ENCODE peak calls at places on chromosomes 2 and 18, in four cellular contexts. Z, H, B and R are unnamed samples.

GRCh38 chr2:48600917-48601316 is 16.7 kb upstream of the GTF2A1L start:
- DNase-seq in B (no peak), H (no peak), Z (no peak), R (no peak)

GRCh38 chr18:32355896-32356295 is 114.8 kb downstream of the GAREM1 start:
- DNase-seq in B (peak; percentile 27), H (no peak), Z (no peak), R (no peak)

GRCh38 chr2:3445891-3446290 is 66.4 kb downstream of the TRAPPC12 start:
- DNase-seq in H (no peak), B (no peak), Z (no peak), R (no peak)

GRCh38 chr2:117835990-117836760 is 21.7 kb downstream of the DDX18 start:
- DNase-seq in B (peak; percentile 39), H (peak; percentile 18), Z (peak; percentile 24), R (peak; percentile 79)

GRCh38 chr2:235004289-235004903 is 52.6 kb downstream of the SH3BP4 start:
- DNase-seq in H (no peak), Z (no peak), B (no peak), R (no peak)

GRCh38 chr2:32559136-32559535 is 68.7 kb upstream of the TTC27 start:
- DNase-seq in Z (no peak), H (peak; percentile 60), B (no peak), R (no peak)

GRCh38 chr2:603869-604268 is 73.3 kb downstream of the TMEM18 start:
- DNase-seq in H (no peak), B (no peak), Z (no peak), R (no peak)

GRCh38 chr2:56008661-56009411 is 85.3 kb upstream of the EFEMP1 start:
- DNase-seq in Z (no peak), B (peak; percentile 69), H (no peak), R (no peak)

GRCh38 chr2:75466708-75467311 is 93.9 kb downstream of the EVA1A start:
- DNase-seq in Z (peak; percentile 48), B (peak; percentile 23), H (peak; percentile 37), R (peak; percentile 17)

GRCh38 chr18:777021-777420 is 35.0 kb downstream of the YES1 start:
- DNase-seq in H (no peak), B (no peak), Z (no peak), R (no peak)

GRCh38 chr2:235591921-235592320 is 98.1 kb downstream of the AGAP1 start:
- DNase-seq in B (peak; percentile 89), Z (no peak), H (no peak), R (no peak)

GRCh38 chr2:46942143-46942526 is 26.5 kb upstream of the MCFD2 start:
- DNase-seq in H (peak; percentile 72), Z (peak; percentile 85), B (peak; percentile 78), R (peak; percentile 73)

GRCh38 chr18:62999921-63000320 is 284.6 kb downstream of the PHLPP1 start:
- DNase-seq in Z (no peak), B (no peak), H (no peak), R (no peak)

GRCh38 chr2:54618646-54619565 is 104.6 kb upstream of the EML6 start:
- DNase-seq in Z (no peak), B (no peak), H (peak; percentile 32), R (no peak)

GRCh38 chr2:105382177-105382576 is 16.7 kb downstream of the FHL2 start:
- DNase-seq in H (no peak), B (no peak), Z (no peak), R (no peak)

GRCh38 chr18:11323359-11323819 is 174.0 kb upstream of the PIEZO2 start:
- DNase-seq in B (peak; percentile 14), H (peak; percentile 44), Z (no peak), R (no peak)

GRCh38 chr2:85161626-85161960 is 28.4 kb downstream of the TCF7L1 start:
- DNase-seq in H (no peak), Z (no peak), B (no peak), R (no peak)

GRCh38 chr2:64627860-64628841 is 25.6 kb downstream of the SERTAD2 start:
- DNase-seq in B (no peak), H (no peak), Z (no peak), R (no peak)

GRCh38 chr2:128261245-128262128 is 57.2 kb downstream of the HS6ST1 start:
- DNase-seq in B (no peak), H (no peak), Z (no peak), R (no peak)

GRCh38 chr18:41809652-41810051 is 145.4 kb upstream of the PIK3C3 start:
- DNase-seq in Z (no peak), B (peak; percentile 33), H (peak; percentile 6), R (no peak)

GRCh38 chr2:109294523-109294922 is 165.5 kb downstream of the SH3RF3 start:
- DNase-seq in H (peak; percentile 48), B (no peak), Z (no peak), R (no peak)

GRCh38 chr2:138277062-138277461 is 224.5 kb upstream of the SPOPL start:
- DNase-seq in Z (no peak), B (no peak), H (no peak), R (no peak)

GRCh38 chr2:216281881-216282280 is 90.4 kb downstream of the MARCHF4 start:
- DNase-seq in Z (no peak), B (no peak), H (no peak), R (no peak)

GRCh38 chr2:182540236-182540635 is 113.4 kb upstream of the PDE1A start:
- DNase-seq in Z (no peak), B (no peak), H (peak; percentile 20), R (no peak)

GRCh38 chr2:213306320-213306942 is 22.2 kb downstream of the SPAG16 start:
- DNase-seq in B (peak; percentile 52), H (no peak), Z (no peak), R (no peak)

GRCh38 chr2:67883316-67884080 is 179.3 kb downstream of the C1D start:
- DNase-seq in B (no peak), H (no peak), Z (no peak), R (no peak)

GRCh38 chr2:3001595-3002184 is 375.9 kb downstream of the EIPR1 start:
- DNase-seq in Z (peak; percentile 35), H (peak; percentile 27), B (no peak), R (no peak)

GRCh38 chr2:110677530-110678456 is at the start of gene BUB1:
- DNase-seq in H (peak; percentile 98), B (peak; percentile 95), Z (peak; percentile 98), R (peak; percentile 96)

GRCh38 chr2:234111523-234111922 is 61.0 kb downstream of the SPP2 start:
- DNase-seq in Z (no peak), B (peak; percentile 96), H (no peak), R (no peak)

GRCh38 chr18:50649821-50650220 is 89.9 kb downstream of the MAPK4 start:
- DNase-seq in H (no peak), Z (no peak), B (peak; percentile 72), R (no peak)

GRCh38 chr2:69494126-69494525 is 56.9 kb upstream of the NFU1 start:
- DNase-seq in Z (no peak), B (no peak), H (no peak), R (no peak)

GRCh38 chr2:113084249-113085000 is 16.7 kb downstream of the IL1F10 start:
- DNase-seq in Z (peak; percentile 11), H (peak; percentile 59), B (peak; percentile 53), R (peak; percentile 34)

GRCh38 chr2:42102606-42103450 is 55.0 kb downstream of the PKDCC start:
- DNase-seq in H (no peak), Z (peak; percentile 71), B (no peak), R (peak; percentile 56)

GRCh38 chr2:108906403-108907077 is 82.5 kb downstream of the EDAR start:
- DNase-seq in Z (no peak), B (no peak), H (no peak), R (no peak)

GRCh38 chr2:215430528-215431187 is 5.2 kb downstream of the FN1 start:
- DNase-seq in Z (no peak), B (no peak), H (no peak), R (no peak)

GRCh38 chr2:201194097-201194496 is 11.2 kb downstream of the CASP10 start:
- DNase-seq in H (no peak), B (no peak), Z (peak; percentile 73), R (peak; percentile 72)

GRCh38 chr2:17442334-17442733 is 75.9 kb downstream of the RAD51AP2 start:
- DNase-seq in H (no peak), B (peak; percentile 68), Z (no peak), R (no peak)

GRCh38 chr18:3468833-3469232 is 18.9 kb downstream of the TGIF1 start:
- DNase-seq in Z (no peak), B (no peak), H (peak; percentile 48), R (no peak)

GRCh38 chr2:190990132-190990531 is 23.8 kb downstream of the STAT1 start:
- DNase-seq in B (no peak), H (no peak), Z (no peak), R (no peak)